ENCODE peak calls at places on chromosomes 13 and 19, in six cellular contexts. One of them, this sample, is unnamed.

GRCh38 chr19:55080121-55080914 is 4.6 kb downstream of the EPS8L1 start:
- DNase-seq in germinal center: peak; percentile 79
- DNase-seq in NCI-H1436: peak; percentile 95
- DNase-seq in ascending aorta: no peak
- DNase-seq in cardiac muscle cell: peak; percentile 67
- DNase-seq in activated CD4-positive, alpha-beta T cell treated with anti-CD3 and anti-CD28 coated beads, Interleukin-2, amount 50 U/mL, for 48 hours: peak; percentile 71
- DNase-seq in this sample: no peak

GRCh38 chr13:113981201-113981605 is 7.3 kb upstream of the C13orf46 start:
- DNase-seq in germinal center: no peak
- DNase-seq in ascending aorta: no peak
- DNase-seq in NCI-H1436: no peak
- DNase-seq in cardiac muscle cell: no peak
- DNase-seq in activated CD4-positive, alpha-beta T cell treated with anti-CD3 and anti-CD28 coated beads, Interleukin-2, amount 50 U/mL, for 48 hours: no peak
- DNase-seq in this sample: peak; percentile 69

GRCh38 chr13:48118025-48118424 is 23.1 kb upstream of the MED4 start:
- DNase-seq in ascending aorta: no peak
- DNase-seq in activated CD4-positive, alpha-beta T cell treated with anti-CD3 and anti-CD28 coated beads, Interleukin-2, amount 50 U/mL, for 48 hours: no peak
- DNase-seq in NCI-H1436: no peak
- DNase-seq in germinal center: no peak
- DNase-seq in cardiac muscle cell: no peak
- DNase-seq in this sample: no peak

GRCh38 chr13:87709947-87710346 is 38.8 kb downstream of the SLITRK5 start:
- DNase-seq in activated CD4-positive, alpha-beta T cell treated with anti-CD3 and anti-CD28 coated beads, Interleukin-2, amount 50 U/mL, for 48 hours: no peak
- DNase-seq in ascending aorta: no peak
- DNase-seq in germinal center: no peak
- DNase-seq in NCI-H1436: no peak
- DNase-seq in cardiac muscle cell: no peak
- DNase-seq in this sample: no peak

GRCh38 chr13:99930925-99931324 is 40.6 kb downstream of the ZIC5 start:
- DNase-seq in ascending aorta: no peak
- DNase-seq in NCI-H1436: no peak
- DNase-seq in germinal center: no peak
- DNase-seq in cardiac muscle cell: no peak
- DNase-seq in activated CD4-positive, alpha-beta T cell treated with anti-CD3 and anti-CD28 coated beads, Interleukin-2, amount 50 U/mL, for 48 hours: no peak
- DNase-seq in this sample: no peak

GRCh38 chr13:95784891-95785290 is 108.0 kb downstream of the DNAJC3 start:
- DNase-seq in activated CD4-positive, alpha-beta T cell treated with anti-CD3 and anti-CD28 coated beads, Interleukin-2, amount 50 U/mL, for 48 hours: no peak
- DNase-seq in germinal center: no peak
- DNase-seq in cardiac muscle cell: peak; percentile 49
- DNase-seq in NCI-H1436: no peak
- DNase-seq in ascending aorta: no peak
- DNase-seq in this sample: no peak

GRCh38 chr13:36999054-36999927 is at the start of gene ALG5:
- DNase-seq in germinal center: peak; percentile 89
- DNase-seq in NCI-H1436: peak; percentile 76
- DNase-seq in cardiac muscle cell: peak; percentile 93
- DNase-seq in activated CD4-positive, alpha-beta T cell treated with anti-CD3 and anti-CD28 coated beads, Interleukin-2, amount 50 U/mL, for 48 hours: peak; percentile 87
- DNase-seq in ascending aorta: peak; percentile 93
- DNase-seq in this sample: peak; percentile 79

GRCh38 chr19:44839272-44839671 is 6.8 kb upstream of the NECTIN2 start:
- DNase-seq in activated CD4-positive, alpha-beta T cell treated with anti-CD3 and anti-CD28 coated beads, Interleukin-2, amount 50 U/mL, for 48 hours: no peak
- DNase-seq in ascending aorta: no peak
- DNase-seq in cardiac muscle cell: no peak
- DNase-seq in germinal center: no peak
- DNase-seq in NCI-H1436: no peak
- DNase-seq in this sample: no peak

GRCh38 chr13:20173121-20173746 is 12.4 kb upstream of the GJA3 start:
- DNase-seq in ascending aorta: no peak
- DNase-seq in activated CD4-positive, alpha-beta T cell treated with anti-CD3 and anti-CD28 coated beads, Interleukin-2, amount 50 U/mL, for 48 hours: peak; percentile 37
- DNase-seq in cardiac muscle cell: no peak
- DNase-seq in NCI-H1436: no peak
- DNase-seq in germinal center: no peak
- DNase-seq in this sample: no peak

GRCh38 chr13:101473458-101473857 is 21.0 kb downstream of the ITGBL1 start:
- DNase-seq in ascending aorta: no peak
- DNase-seq in germinal center: no peak
- DNase-seq in NCI-H1436: no peak
- DNase-seq in activated CD4-positive, alpha-beta T cell treated with anti-CD3 and anti-CD28 coated beads, Interleukin-2, amount 50 U/mL, for 48 hours: no peak
- DNase-seq in cardiac muscle cell: peak; percentile 67
- DNase-seq in this sample: no peak

This sample was measured in NCI-H2107.